ENCODE peak calls at places on chromosomes 4 and X, in six cellular contexts. One of them, this sample, is unnamed.

GRCh38 chr4:83629945-83630684 is 94.2 kb downstream of the GPAT3 start:
- DNase-seq in esophagus muscularis mucosa: no peak
- DNase-seq in tibial nerve: no peak
- DNase-seq in stomach: peak
- DNase-seq in HepG2: no peak
- DNase-seq in ovary: no peak
- DNase-seq in this sample: peak

GRCh38 chr4:114286275-114286674 is 306.8 kb upstream of the ARSJ start:
- DNase-seq in esophagus muscularis mucosa: no peak
- DNase-seq in tibial nerve: no peak
- DNase-seq in stomach: no peak
- DNase-seq in HepG2: no peak
- DNase-seq in ovary: no peak
- DNase-seq in this sample: no peak

GRCh38 chr4:526189-526909 is 27.3 kb downstream of the PIGG start:
- DNase-seq in esophagus muscularis mucosa: no peak
- DNase-seq in tibial nerve: no peak
- DNase-seq in stomach: no peak
- DNase-seq in HepG2: no peak
- DNase-seq in ovary: no peak
- DNase-seq in this sample: no peak

GRCh38 chr4:6746721-6747689 is 31.0 kb downstream of the BLOC1S4 start:
- DNase-seq in esophagus muscularis mucosa: no peak
- DNase-seq in tibial nerve: no peak
- DNase-seq in stomach: peak
- DNase-seq in HepG2: no peak
- DNase-seq in ovary: no peak
- DNase-seq in this sample: peak

GRCh38 chr4:69322055-69322454 is 41.8 kb downstream of the UGT2B28 start:
- DNase-seq in esophagus muscularis mucosa: no peak
- DNase-seq in tibial nerve: no peak
- DNase-seq in stomach: no peak
- DNase-seq in HepG2: no peak
- DNase-seq in ovary: no peak
- DNase-seq in this sample: no peak

GRCh38 chr4:25787891-25788331 is 74.9 kb downstream of the SEL1L3 start:
- DNase-seq in esophagus muscularis mucosa: no peak
- DNase-seq in tibial nerve: no peak
- DNase-seq in stomach: peak
- DNase-seq in HepG2: peak
- DNase-seq in ovary: no peak
- DNase-seq in this sample: no peak

GRCh38 chr4:76208005-76208765 is 5.4 kb downstream of the SCARB2 start:
- DNase-seq in esophagus muscularis mucosa: peak
- DNase-seq in tibial nerve: peak
- DNase-seq in stomach: peak
- DNase-seq in HepG2: peak
- DNase-seq in ovary: peak
- DNase-seq in this sample: peak

GRCh38 chrX:111652719-111653118 is 28.3 kb upstream of the ALG13 start:
- DNase-seq in esophagus muscularis mucosa: no peak
- DNase-seq in tibial nerve: no peak
- DNase-seq in stomach: no peak
- DNase-seq in HepG2: no peak
- DNase-seq in ovary: no peak
- DNase-seq in this sample: no peak

GRCh38 chrX:153924149-153924861 is 1.8 kb downstream of the ARHGAP4 start:
- DNase-seq in esophagus muscularis mucosa: no peak
- DNase-seq in tibial nerve: no peak
- DNase-seq in stomach: peak
- DNase-seq in HepG2: peak
- DNase-seq in ovary: no peak
- DNase-seq in this sample: peak

GRCh38 chrX:1600406-1601050 is 9.1 kb downstream of the AKAP17A start:
- DNase-seq in esophagus muscularis mucosa: no peak
- DNase-seq in tibial nerve: peak
- DNase-seq in stomach: no peak
- DNase-seq in HepG2: no peak
- DNase-seq in ovary: no peak
- DNase-seq in this sample: no peak

GRCh38 chrX:78753571-78753970 is 6.1 kb downstream of the LPAR4 start:
- DNase-seq in esophagus muscularis mucosa: no peak
- DNase-seq in tibial nerve: no peak
- DNase-seq in stomach: no peak
- DNase-seq in HepG2: no peak
- DNase-seq in ovary: no peak
- DNase-seq in this sample: peak

GRCh38 chr4:3682236-3683076 is 83.7 kb upstream of the ADRA2C start:
- DNase-seq in esophagus muscularis mucosa: no peak
- DNase-seq in tibial nerve: no peak
- DNase-seq in stomach: no peak
- DNase-seq in HepG2: no peak
- DNase-seq in ovary: no peak
- DNase-seq in this sample: no peak
- TF ChIP-seq EP300 in esophagus muscularis mucosa: no peak
- TF ChIP-seq EP300 in tibial nerve: no peak
- TF ChIP-seq EP300 in stomach: no peak
- TF ChIP-seq EP300 in HepG2: no peak
- TF ChIP-seq EP300 in ovary: no peak
- TF ChIP-seq EP300 in this sample: no peak

DNA sequence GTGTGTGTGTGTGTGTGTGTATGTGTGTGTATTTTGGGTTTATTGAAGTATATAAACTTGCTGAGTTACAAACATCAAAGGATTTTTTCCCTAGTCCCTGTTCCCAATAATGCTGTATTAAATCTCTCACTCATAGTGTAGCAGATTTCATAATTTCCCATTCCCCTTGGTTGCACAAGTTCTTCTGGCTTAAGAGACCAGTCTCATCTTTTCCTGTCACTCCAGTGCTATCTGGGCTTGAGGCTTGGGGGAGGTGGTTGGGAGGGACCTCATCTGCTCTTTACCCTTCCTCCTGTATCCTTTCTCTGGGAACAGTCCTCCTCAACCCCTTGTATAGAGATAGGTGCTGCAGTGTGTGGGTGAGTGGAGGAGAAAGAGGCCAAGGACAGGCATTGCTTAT is 285.4 kb upstream of the BOD1L1 start:
- DNase-seq in esophagus muscularis mucosa: peak
- DNase-seq in tibial nerve: no peak
- DNase-seq in stomach: no peak
- DNase-seq in HepG2: no peak
- DNase-seq in ovary: no peak
- DNase-seq in this sample: no peak
- TF ChIP-seq EP300 in esophagus muscularis mucosa: no peak
- TF ChIP-seq EP300 in tibial nerve: no peak
- TF ChIP-seq EP300 in stomach: no peak
- TF ChIP-seq EP300 in HepG2: no peak
- TF ChIP-seq EP300 in ovary: no peak
- TF ChIP-seq EP300 in this sample: no peak

GRCh38 chr4:80307183-80307735 is 28.3 kb upstream of the CFAP299 start:
- DNase-seq in esophagus muscularis mucosa: no peak
- DNase-seq in tibial nerve: no peak
- DNase-seq in stomach: no peak
- DNase-seq in HepG2: no peak
- DNase-seq in ovary: no peak
- DNase-seq in this sample: no peak
- TF ChIP-seq EP300 in esophagus muscularis mucosa: no peak
- TF ChIP-seq EP300 in tibial nerve: no peak
- TF ChIP-seq EP300 in stomach: no peak
- TF ChIP-seq EP300 in HepG2: no peak
- TF ChIP-seq EP300 in ovary: no peak
- TF ChIP-seq EP300 in this sample: no peak

GRCh38 chr4:153564630-153565525 is 98.7 kb downstream of the TMEM131L start:
- DNase-seq in esophagus muscularis mucosa: peak
- DNase-seq in tibial nerve: no peak
- DNase-seq in stomach: peak
- DNase-seq in HepG2: peak
- DNase-seq in ovary: peak
- DNase-seq in this sample: no peak
- TF ChIP-seq EP300 in esophagus muscularis mucosa: no peak
- TF ChIP-seq EP300 in tibial nerve: no peak
- TF ChIP-seq EP300 in stomach: no peak
- TF ChIP-seq EP300 in HepG2: peak
- TF ChIP-seq EP300 in ovary: no peak
- TF ChIP-seq EP300 in this sample: no peak

GRCh38 chrX:46328133-46328532 is 217.1 kb downstream of the ZNF674 start:
- DNase-seq in esophagus muscularis mucosa: no peak
- DNase-seq in tibial nerve: no peak
- DNase-seq in stomach: no peak
- DNase-seq in HepG2: no peak
- DNase-seq in ovary: no peak
- DNase-seq in this sample: no peak

GRCh38 chrX:46330981-46331380 is 214.2 kb downstream of the ZNF674 start:
- DNase-seq in esophagus muscularis mucosa: no peak
- DNase-seq in tibial nerve: no peak
- DNase-seq in stomach: no peak
- DNase-seq in HepG2: no peak
- DNase-seq in ovary: no peak
- DNase-seq in this sample: no peak

GRCh38 chrX:46330513-46330912 is 214.7 kb downstream of the ZNF674 start:
- DNase-seq in esophagus muscularis mucosa: no peak
- DNase-seq in tibial nerve: no peak
- DNase-seq in stomach: no peak
- DNase-seq in HepG2: no peak
- DNase-seq in ovary: no peak
- DNase-seq in this sample: no peak

GRCh38 chrX:46333550-46333949 is 211.7 kb downstream of the ZNF674 start:
- DNase-seq in esophagus muscularis mucosa: no peak
- DNase-seq in tibial nerve: no peak
- DNase-seq in stomach: no peak
- DNase-seq in HepG2: no peak
- DNase-seq in ovary: no peak
- DNase-seq in this sample: peak
- TF ChIP-seq EP300 in esophagus muscularis mucosa: no peak
- TF ChIP-seq EP300 in tibial nerve: no peak
- TF ChIP-seq EP300 in stomach: no peak
- TF ChIP-seq EP300 in HepG2: no peak
- TF ChIP-seq EP300 in ovary: no peak
- TF ChIP-seq EP300 in this sample: no peak

DNA sequence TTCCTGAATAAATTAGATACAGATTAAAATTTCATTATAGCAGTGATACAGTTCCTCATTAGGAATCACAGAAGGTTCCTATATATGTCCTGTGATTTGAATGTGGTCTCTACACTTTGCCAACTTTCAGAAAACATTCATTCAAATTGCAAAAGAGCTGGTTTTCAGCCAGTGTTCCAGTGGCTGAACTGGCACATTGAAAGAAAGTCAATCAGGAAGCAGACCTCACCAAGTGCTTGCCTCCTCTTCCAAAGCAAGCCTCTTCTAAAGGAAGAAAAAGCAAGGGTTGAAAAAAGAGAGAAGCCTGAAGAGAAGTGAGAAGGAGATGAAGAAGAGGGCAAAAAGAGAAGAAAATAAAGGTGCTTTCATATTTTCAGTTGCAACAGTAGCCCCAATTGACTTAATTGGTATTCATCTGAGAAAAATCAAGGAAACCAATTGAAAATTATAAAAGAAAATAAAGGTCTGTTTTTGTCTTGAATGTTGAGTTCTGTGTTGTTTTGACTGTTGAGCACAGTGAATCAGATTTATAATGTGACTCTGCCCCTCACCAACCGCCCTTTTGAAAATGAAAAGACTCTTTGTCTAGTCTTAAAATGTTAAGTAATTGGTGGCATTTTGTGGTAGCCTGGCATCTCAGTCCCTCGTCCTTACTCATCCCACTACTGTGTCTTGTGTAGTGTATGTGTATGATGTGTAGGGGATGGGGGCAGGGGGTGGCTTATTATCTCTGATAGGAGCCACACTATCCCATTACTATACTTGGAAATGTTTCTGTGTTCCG is 12.5 kb downstream of the KLHL34 start:
- DNase-seq in esophagus muscularis mucosa: no peak
- DNase-seq in tibial nerve: no peak
- DNase-seq in stomach: no peak
- DNase-seq in HepG2: no peak
- DNase-seq in ovary: no peak
- DNase-seq in this sample: no peak
- TF ChIP-seq EP300 in esophagus muscularis mucosa: no peak
- TF ChIP-seq EP300 in tibial nerve: no peak
- TF ChIP-seq EP300 in stomach: no peak
- TF ChIP-seq EP300 in HepG2: no peak
- TF ChIP-seq EP300 in ovary: no peak
- TF ChIP-seq EP300 in this sample: no peak

This sample was measured in transverse colon.